ENCODE peak calls at places on chromosomes 4 and X, in seven cellular contexts. C is hepatocyte, O is uterus, Y is fibroblast of lung, T is AG04450, Z is brain microvascular endothelial cell, A is DND-41. K is an unnamed sample.

GRCh38 chr4:136078971-136079370 is 1453.3 kb downstream of the PCDH18 start:
- DNase-seq in T (no peak), O (no peak), Z (peak), Y (peak), A (no peak), C (no peak), K (no peak)

GRCh38 chrX:113743069-113743468 is 840.8 kb upstream of the HTR2C start:
- DNase-seq in O (no peak), C (no peak), T (no peak), A (peak), Z (no peak), Y (no peak), K (no peak)

GRCh38 chr4:170491981-170492380 is 402.2 kb upstream of the AADAT start:
- DNase-seq in T (no peak), Z (no peak), O (no peak), Y (no peak), A (no peak), C (no peak), K (no peak)

GRCh38 chr4:20506827-20507226 is 193.4 kb upstream of the PACRGL start:
- DNase-seq in Y (peak), C (no peak), A (no peak), Z (peak), T (no peak), O (no peak), K (no peak)

GRCh38 chrX:29231800-29232199 is 644.6 kb downstream of the IL1RAPL1 start:
- DNase-seq in Z (no peak), T (no peak), A (no peak), Y (no peak), C (no peak), O (no peak), K (no peak)

GRCh38 chrX:20141281-20142220 is at the start of gene EIF1AX:
- DNase-seq in T (peak), Z (peak), A (peak), Y (peak), O (peak), C (peak), K (peak)

GRCh38 chrX:39811391-39811790 is 286.4 kb downstream of the BCOR start:
- DNase-seq in Z (no peak), C (no peak), T (no peak), Y (no peak), A (no peak), O (no peak), K (no peak)

GRCh38 chrX:53440631-53441517 is 6.7 kb upstream of the HSD17B10 start:
- DNase-seq in Y (peak), C (peak), Z (peak), A (no peak), T (no peak), O (peak), K (peak)

GRCh38 chr4:107600456-107600855 is 119.6 kb downstream of the PAPSS1 start:
- DNase-seq in O (no peak), Y (peak), A (no peak), T (no peak), Z (no peak), C (no peak), K (no peak)

GRCh38 chr4:36551697-36552214 is 270.3 kb downstream of the DTHD1 start:
- DNase-seq in Y (no peak), C (no peak), T (no peak), O (no peak), A (no peak), Z (no peak), K (no peak)

GRCh38 chr4:55169352-55169959 is 44.1 kb upstream of the KDR start:
- DNase-seq in T (no peak), Y (peak), Z (peak), A (no peak), O (no peak), C (peak), K (no peak)

GRCh38 chr4:166887457-166887856 is 346.8 kb downstream of the SPOCK3 start:
- DNase-seq in Z (no peak), Y (no peak), A (no peak), T (no peak), O (no peak), C (no peak), K (no peak)

GRCh38 chrX:119709630-119710029 is 16.7 kb upstream of the SEPTIN6 start:
- DNase-seq in Y (no peak), C (no peak), O (no peak), A (no peak), Z (no peak), T (no peak), K (no peak)

GRCh38 chrX:70434352-70434866 is 10.2 kb upstream of the DLG3 start:
- DNase-seq in C (peak), Y (peak), Z (peak), T (peak), O (peak), A (peak), K (peak)

GRCh38 chr4:177351611-177352010 is 41.9 kb downstream of the NEIL3 start:
- DNase-seq in Y (no peak), A (no peak), O (no peak), C (no peak), Z (no peak), T (no peak), K (no peak)

GRCh38 chr4:2066011-2066551 is 7.0 kb downstream of the NAT8L start:
- DNase-seq in A (no peak), Z (no peak), T (no peak), Y (no peak), C (no peak), O (no peak), K (no peak)

GRCh38 chrX:57817302-57817701 is 93.0 kb downstream of the ZXDA start:
- DNase-seq in Y (no peak), T (no peak), O (no peak), Z (no peak), C (no peak), A (no peak), K (no peak)

GRCh38 chr4:8505229-8505628 is 64.7 kb downstream of the TRMT44 start:
- DNase-seq in A (no peak), C (no peak), Y (no peak), T (no peak), Z (no peak), O (no peak), K (no peak)

GRCh38 chrX:71181558-71181909 is 36.9 kb downstream of the NLGN3 start:
- DNase-seq in O (no peak), T (no peak), Y (no peak), Z (no peak), C (no peak), A (peak), K (no peak)

GRCh38 chr4:108060164-108060563 is 70.5 kb downstream of the HADH start:
- DNase-seq in T (peak), O (no peak), Z (peak), C (peak), Y (peak), A (no peak), K (no peak)

GRCh38 chr4:180675368-180675675 is 1567.9 kb upstream of the TENM3 start:
- DNase-seq in C (no peak), A (no peak), Z (no peak), T (no peak), Y (no peak), O (no peak), K (no peak)

GRCh38 chrX:52424658-52425057 is 55.8 kb downstream of the XAGE2 start:
- DNase-seq in T (no peak), C (no peak), A (no peak), O (no peak), Y (peak), Z (peak), K (no peak)

GRCh38 chrX:38374431-38374830 is 22.0 kb downstream of the OTC start:
- DNase-seq in O (no peak), A (no peak), C (no peak), T (no peak), Y (no peak), Z (no peak), K (no peak)

GRCh38 chr4:93791570-93792195 is 36.9 kb upstream of the ATOH1 start:
- DNase-seq in A (peak), Y (peak), Z (peak), T (peak), C (peak), O (no peak), K (no peak)

GRCh38 chr4:1910643-1911042 is 39.5 kb downstream of the NSD2 start:
- DNase-seq in O (no peak), T (peak), Z (peak), Y (peak), C (peak), A (peak), K (no peak)

GRCh38 chrX:75156537-75156945 is 458 bp upstream of the ABCB7 start:
- DNase-seq in T (no peak), Z (peak), O (peak), C (peak), Y (peak), A (peak), K (no peak)

GRCh38 chr4:57199267-57199666 is 89.1 kb upstream of the IGFBP7 start:
- DNase-seq in O (no peak), C (no peak), T (no peak), Y (no peak), Z (no peak), A (no peak), K (no peak)

GRCh38 chr4:183721207-183722081 is 62.4 kb downstream of the TRAPPC11 start:
- DNase-seq in O (peak), Y (peak), A (no peak), C (peak), Z (peak), T (no peak), K (no peak)

GRCh38 chr4:169231647-169232262 is 39.0 kb downstream of the SH3RF1 start:
- DNase-seq in Y (peak), A (no peak), C (no peak), Z (no peak), T (no peak), O (no peak), K (no peak)

GRCh38 chr4:169136796-169137554 is 126.9 kb upstream of the CBR4 start:
- DNase-seq in C (no peak), T (no peak), O (no peak), A (no peak), Y (no peak), Z (no peak), K (no peak)

GRCh38 chrX:19785647-19786046 is 101.8 kb downstream of the SH3KBP1 start:
- DNase-seq in Z (no peak), A (no peak), C (no peak), T (no peak), Y (no peak), O (no peak), K (no peak)

GRCh38 chr4:6019316-6020263 is 1.4 kb upstream of the C4orf50 start:
- DNase-seq in A (peak), Z (peak), C (peak), O (no peak), T (peak), Y (peak), K (no peak)

GRCh38 chrX:13081385-13082285 is 37.2 kb upstream of the FAM9C start:
- DNase-seq in A (peak), Z (no peak), T (no peak), Y (no peak), O (no peak), C (no peak), K (no peak)

GRCh38 chr4:189659302-189659701 is 281.4 kb upstream of the FRG1 start:
- DNase-seq in Z (no peak), A (no peak), O (no peak), C (no peak), T (no peak), Y (no peak), K (no peak)

GRCh38 chr4:128163177-128164117 is 102.3 kb downstream of the LARP1B start:
- DNase-seq in T (peak), C (peak), A (no peak), Y (peak), O (no peak), Z (no peak), K (no peak)

GRCh38 chr4:112099701-112100289 is 45.5 kb upstream of the FAM241A start:
- DNase-seq in T (peak), Z (no peak), A (no peak), C (peak), O (no peak), Y (peak), K (no peak)

GRCh38 chrX:23317799-23318724 is 16.6 kb upstream of the PTCHD1 start:
- DNase-seq in O (no peak), Z (peak), C (peak), Y (no peak), T (no peak), A (peak), K (no peak)

GRCh38 chr4:64306255-64306565 is 103.0 kb downstream of the TECRL start:
- DNase-seq in A (no peak), C (no peak), Y (no peak), T (no peak), Z (no peak), O (no peak), K (no peak)
- H3K27ac ChIP-seq in A (no peak), C (no peak), Y (no peak), T (no peak), Z (no peak), O (no peak), K (no peak)

DNA sequence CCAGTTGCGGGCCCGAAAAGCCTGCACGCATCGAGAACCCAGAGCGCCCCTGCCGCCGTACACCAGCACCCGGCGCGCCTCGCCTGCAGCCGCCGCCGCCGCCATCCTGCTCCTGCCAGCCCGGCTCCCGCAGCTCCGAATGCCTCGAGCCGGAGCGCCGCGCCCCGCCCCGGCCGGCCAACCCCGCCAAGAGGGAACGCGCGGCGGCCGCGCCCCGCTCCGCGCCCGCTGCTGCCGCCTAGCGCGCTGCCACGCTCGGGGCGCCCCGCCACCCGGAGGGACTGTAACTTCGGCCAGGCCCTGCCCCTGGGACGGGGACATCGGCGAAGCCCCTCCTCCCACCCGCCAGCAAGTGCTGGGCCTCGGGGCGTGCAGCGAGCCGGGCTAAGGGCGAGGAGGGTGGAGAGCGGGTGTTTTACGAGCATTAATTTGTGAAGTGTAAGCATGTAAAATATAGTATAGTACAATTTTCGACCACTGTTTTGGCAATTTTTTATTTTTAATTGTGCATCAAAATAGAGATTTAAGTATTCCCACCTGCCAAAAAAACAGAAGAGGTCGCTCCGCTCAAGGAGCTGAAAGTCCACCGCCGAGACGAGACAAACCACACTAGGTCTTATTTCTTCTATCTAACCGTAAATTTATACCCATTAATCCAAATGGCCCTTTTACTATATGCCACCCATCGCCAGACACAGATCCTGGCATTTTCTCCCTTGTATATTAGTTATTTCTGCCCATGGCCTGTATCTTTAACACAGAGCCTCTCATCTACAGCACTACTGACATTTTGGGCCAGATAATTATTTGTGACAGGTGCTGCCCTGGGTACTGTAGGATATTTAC is at the start of gene QDPR:
- DNase-seq in A (peak), Y (peak), Z (peak), T (no peak), C (peak), O (peak), K (peak)
- TF ChIP-seq CTCF in A (peak), Y (peak), Z (peak), T (peak), C (no peak), O (peak), K (peak)

GRCh38 chr4:4862665-4863482 is 3.4 kb downstream of the MSX1 start:
- DNase-seq in C (no peak), Y (no peak), Z (no peak), A (no peak), T (no peak), O (no peak), K (no peak)
- H3K4me3 ChIP-seq in C (no peak), Y (no peak), Z (no peak), A (no peak), T (no peak), O (no peak), K (no peak)

DNA sequence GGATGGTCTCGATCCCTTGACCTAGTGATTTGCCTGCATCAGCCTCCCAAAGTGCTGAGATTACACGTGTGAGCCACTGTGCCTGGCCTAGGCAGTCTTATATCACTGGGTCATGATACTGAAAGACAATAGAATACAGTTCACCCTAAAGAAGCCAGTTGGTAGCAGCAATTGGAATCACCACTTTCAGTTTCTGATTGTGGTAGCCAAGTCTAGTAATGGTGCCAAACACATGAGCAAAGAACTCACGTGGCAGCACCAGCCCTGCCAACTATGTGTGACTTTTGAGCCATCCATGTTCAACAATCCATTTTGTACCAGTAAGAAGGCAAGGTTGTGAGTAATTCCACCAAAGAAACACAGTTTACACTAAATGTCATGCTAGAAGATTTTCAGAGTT is 548.4 kb downstream of the KLHL13 start:
- DNase-seq in A (no peak), Y (no peak), C (no peak), T (no peak), Z (no peak), O (no peak), K (no peak)
- H3K27ac ChIP-seq in A (no peak), Y (no peak), C (no peak), T (no peak), Z (no peak), O (no peak), K (no peak)

GRCh38 chr4:118388621-118389020 is 35.8 kb upstream of the PRSS12 start:
- DNase-seq in A (no peak), O (no peak), Z (no peak), C (no peak), T (no peak), Y (no peak), K (no peak)

GRCh38 chr4:118395057-118395679 is 42.4 kb upstream of the PRSS12 start:
- DNase-seq in C (no peak), Y (no peak), T (no peak), O (no peak), Z (no peak), A (no peak), K (no peak)

DNA sequence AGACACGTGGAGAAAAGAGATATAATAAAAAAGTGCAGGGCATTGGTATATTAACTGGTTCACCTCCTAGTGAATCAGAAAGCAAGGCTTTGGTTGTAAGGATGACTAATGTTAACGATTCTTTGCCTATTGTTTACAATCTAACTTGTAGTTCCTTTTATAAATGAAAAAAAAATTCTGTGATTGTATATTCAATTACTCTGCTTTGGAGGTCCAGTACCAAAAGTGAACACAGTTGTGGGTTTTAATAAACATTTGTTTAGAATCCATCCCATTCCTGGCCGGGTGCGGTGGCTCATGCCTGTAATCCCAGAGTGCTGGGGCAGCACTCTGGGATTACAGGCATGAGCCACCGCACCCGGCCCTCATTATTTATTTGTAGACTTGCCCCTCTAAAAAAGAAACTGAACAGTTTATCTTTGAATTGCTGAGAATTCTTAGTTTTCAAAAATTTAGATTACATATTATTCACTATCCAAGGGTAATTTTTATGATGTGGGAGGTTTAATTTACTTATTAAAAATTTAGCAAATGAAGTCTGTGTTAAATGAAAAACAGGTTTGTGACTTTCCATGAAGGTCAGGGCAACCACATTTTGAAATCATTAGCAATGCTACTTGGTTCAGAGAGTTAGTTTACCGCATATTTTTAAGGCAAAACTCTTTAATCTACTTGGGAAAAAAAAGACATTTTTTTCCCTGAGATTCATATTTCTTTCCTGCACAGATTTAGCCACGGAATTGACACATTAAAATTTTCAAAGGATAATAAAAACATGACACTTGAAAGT is 37.1 kb upstream of the PRSS12 start:
- DNase-seq in A (no peak), T (no peak), O (no peak), Z (no peak), Y (peak), C (no peak), K (no peak)
- TF ChIP-seq CTCF in A (no peak), T (no peak), O (no peak), Z (no peak), Y (no peak), C (no peak), K (no peak)

GRCh38 chrX:148647666-148648065 is 147.2 kb downstream of the AFF2 start:
- DNase-seq in Z (no peak), A (no peak), T (no peak), Y (no peak), O (no peak), C (no peak), K (no peak)
- H3K4me3 ChIP-seq in Z (no peak), A (no peak), T (no peak), Y (no peak), O (no peak), C (no peak), K (no peak)

DNA sequence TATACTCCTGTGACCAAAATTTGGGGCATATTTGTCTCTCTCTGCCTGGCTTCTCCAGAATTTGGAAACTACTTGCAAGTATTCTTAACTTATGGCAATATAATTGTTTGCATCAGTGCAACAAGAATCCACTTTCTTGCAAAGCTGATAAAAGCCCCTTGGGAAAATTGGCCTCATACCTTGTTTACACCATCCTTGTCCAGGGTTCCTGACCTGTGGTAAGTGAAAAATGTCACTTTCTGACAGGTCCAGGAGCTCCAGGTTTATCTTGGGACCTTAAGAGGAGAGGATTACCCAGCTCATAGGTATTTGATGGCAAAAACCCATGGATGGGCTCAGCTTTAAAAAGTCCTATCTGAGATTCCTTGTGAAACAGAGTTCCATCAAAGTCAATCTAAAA is 29.3 kb upstream of the CXCL13 start:
- DNase-seq in A (no peak), O (no peak), Z (no peak), C (no peak), T (no peak), Y (peak), K (no peak)
- H3K27ac ChIP-seq in A (no peak), O (no peak), Z (no peak), C (no peak), T (no peak), Y (no peak), K (no peak)

K was measured in coronary artery.